ENCODE peak calls at places on chromosome 3, in four cellular contexts. One of them, this sample, is unnamed.

GRCh38 chr3:133633439-133633838 is 28.3 kb downstream of the TOPBP1 start:
- DNase-seq in ovary: no peak
- DNase-seq in right lobe of liver: no peak
- DNase-seq in heart left ventricle: no peak
- DNase-seq in this sample: no peak

GRCh38 chr3:49805884-49806701 is 3.0 kb downstream of the INKA1 start:
- DNase-seq in ovary: peak
- DNase-seq in right lobe of liver: peak
- DNase-seq in heart left ventricle: peak
- DNase-seq in this sample: peak

GRCh38 chr3:18049101-18049500 is 306.7 kb upstream of the TBC1D5 start:
- DNase-seq in ovary: no peak
- DNase-seq in right lobe of liver: no peak
- DNase-seq in heart left ventricle: no peak
- DNase-seq in this sample: no peak

GRCh38 chr3:58065700-58066167 is 57.5 kb downstream of the FLNB start:
- DNase-seq in ovary: no peak
- DNase-seq in right lobe of liver: no peak
- DNase-seq in heart left ventricle: no peak
- DNase-seq in this sample: no peak

GRCh38 chr3:105834768-105835167 is 34.0 kb downstream of the CBLB start:
- DNase-seq in ovary: no peak
- DNase-seq in right lobe of liver: no peak
- DNase-seq in heart left ventricle: no peak
- DNase-seq in this sample: no peak

GRCh38 chr3:113261996-113262665 is 50.8 kb downstream of the BOC start:
- DNase-seq in ovary: no peak
- DNase-seq in right lobe of liver: no peak
- DNase-seq in heart left ventricle: no peak
- DNase-seq in this sample: no peak

GRCh38 chr3:117510396-117510795 is 800.8 kb downstream of the TUSC7 start:
- DNase-seq in ovary: no peak
- DNase-seq in right lobe of liver: no peak
- DNase-seq in heart left ventricle: no peak
- DNase-seq in this sample: no peak

GRCh38 chr3:127033786-127034185 is 50.9 kb downstream of the PLXNA1 start:
- DNase-seq in ovary: no peak
- DNase-seq in right lobe of liver: peak
- DNase-seq in heart left ventricle: no peak
- DNase-seq in this sample: no peak

GRCh38 chr3:177220136-177220974 is 23.1 kb upstream of the TBL1XR1 start:
- DNase-seq in ovary: no peak
- DNase-seq in right lobe of liver: no peak
- DNase-seq in heart left ventricle: no peak
- DNase-seq in this sample: no peak

GRCh38 chr3:81744366-81744765 is 17.1 kb downstream of the GBE1 start:
- DNase-seq in ovary: no peak
- DNase-seq in right lobe of liver: no peak
- DNase-seq in heart left ventricle: no peak
- DNase-seq in this sample: no peak

GRCh38 chr3:14429237-14429636 is 26.8 kb downstream of the SLC6A6 start:
- DNase-seq in ovary: no peak
- DNase-seq in right lobe of liver: no peak
- DNase-seq in heart left ventricle: no peak
- DNase-seq in this sample: peak

GRCh38 chr3:45915518-45916231 is 27.6 kb upstream of the CXCR6 start:
- DNase-seq in ovary: no peak
- DNase-seq in right lobe of liver: no peak
- DNase-seq in heart left ventricle: no peak
- DNase-seq in this sample: peak

GRCh38 chr3:9168230-9168629 is 81.2 kb downstream of the SRGAP3 start:
- DNase-seq in ovary: no peak
- DNase-seq in right lobe of liver: no peak
- DNase-seq in heart left ventricle: no peak
- DNase-seq in this sample: no peak

GRCh38 chr3:124409650-124410275 is 320.5 kb upstream of the UMPS start:
- DNase-seq in ovary: no peak
- DNase-seq in right lobe of liver: no peak
- DNase-seq in heart left ventricle: no peak
- DNase-seq in this sample: no peak

GRCh38 chr3:68876112-68876713 is 56.1 kb downstream of the TAFA4 start:
- DNase-seq in ovary: no peak
- DNase-seq in right lobe of liver: no peak
- DNase-seq in heart left ventricle: no peak
- DNase-seq in this sample: no peak

GRCh38 chr3:27509376-27509775 is 25.2 kb upstream of the SLC4A7 start:
- DNase-seq in ovary: no peak
- DNase-seq in right lobe of liver: no peak
- DNase-seq in heart left ventricle: no peak
- DNase-seq in this sample: no peak

GRCh38 chr3:146142757-146143156 is 18.2 kb downstream of the PLOD2 start:
- DNase-seq in ovary: no peak
- DNase-seq in right lobe of liver: no peak
- DNase-seq in heart left ventricle: no peak
- DNase-seq in this sample: no peak

GRCh38 chr3:69504232-69504631 is 118.3 kb upstream of the FRMD4B start:
- DNase-seq in ovary: no peak
- DNase-seq in right lobe of liver: no peak
- DNase-seq in heart left ventricle: no peak
- DNase-seq in this sample: no peak

GRCh38 chr3:113232367-113232766 is 21.0 kb downstream of the BOC start:
- DNase-seq in ovary: no peak
- DNase-seq in right lobe of liver: no peak
- DNase-seq in heart left ventricle: no peak
- DNase-seq in this sample: no peak

GRCh38 chr3:63429905-63430304 is 151.8 kb downstream of the SYNPR start:
- DNase-seq in ovary: no peak
- DNase-seq in right lobe of liver: no peak
- DNase-seq in heart left ventricle: no peak
- DNase-seq in this sample: no peak

GRCh38 chr3:32238816-32239637 is 547 bp downstream of the CMTM8 start:
- DNase-seq in ovary: peak
- DNase-seq in right lobe of liver: peak
- DNase-seq in heart left ventricle: peak
- DNase-seq in this sample: peak

GRCh38 chr3:42256135-42256819 is 9.7 kb downstream of the CCK start:
- DNase-seq in ovary: no peak
- DNase-seq in right lobe of liver: no peak
- DNase-seq in heart left ventricle: no peak
- DNase-seq in this sample: no peak

GRCh38 chr3:22734756-22735155 is 468.4 kb upstream of the UBE2E2 start:
- DNase-seq in ovary: no peak
- DNase-seq in right lobe of liver: no peak
- DNase-seq in heart left ventricle: no peak
- DNase-seq in this sample: no peak

GRCh38 chr3:30604566-30604965 is 1.8 kb upstream of the TGFBR2 start:
- DNase-seq in ovary: no peak
- DNase-seq in right lobe of liver: no peak
- DNase-seq in heart left ventricle: no peak
- DNase-seq in this sample: no peak

GRCh38 chr3:154095832-154096421 is 25.3 kb upstream of the ARHGEF26 start:
- DNase-seq in ovary: no peak
- DNase-seq in right lobe of liver: no peak
- DNase-seq in heart left ventricle: no peak
- DNase-seq in this sample: no peak

GRCh38 chr3:72306800-72307341 is 521.9 kb upstream of the PROK2 start:
- DNase-seq in ovary: no peak
- DNase-seq in right lobe of liver: peak
- DNase-seq in heart left ventricle: no peak
- DNase-seq in this sample: no peak

GRCh38 chr3:10495614-10496013 is 9.8 kb downstream of the ATP2B2 start:
- DNase-seq in ovary: no peak
- DNase-seq in right lobe of liver: no peak
- DNase-seq in heart left ventricle: no peak
- DNase-seq in this sample: no peak

GRCh38 chr3:122784436-122784835 is 9.2 kb downstream of the HSPBAP1 start:
- DNase-seq in ovary: no peak
- DNase-seq in right lobe of liver: no peak
- DNase-seq in heart left ventricle: no peak
- DNase-seq in this sample: no peak

GRCh38 chr3:8737301-8737700 is 3.7 kb downstream of the CAV3 start:
- DNase-seq in ovary: no peak
- DNase-seq in right lobe of liver: no peak
- DNase-seq in heart left ventricle: no peak
- DNase-seq in this sample: no peak

GRCh38 chr3:69763458-69763857 is 24.2 kb downstream of the MITF start:
- DNase-seq in ovary: no peak
- DNase-seq in right lobe of liver: no peak
- DNase-seq in heart left ventricle: no peak
- DNase-seq in this sample: no peak

GRCh38 chr3:29382399-29382798 is 101.5 kb downstream of the RBMS3 start:
- DNase-seq in ovary: no peak
- DNase-seq in right lobe of liver: no peak
- DNase-seq in heart left ventricle: no peak
- DNase-seq in this sample: no peak

GRCh38 chr3:80785475-80785874 is 976.0 kb downstream of the GBE1 start:
- DNase-seq in ovary: no peak
- DNase-seq in right lobe of liver: no peak
- DNase-seq in heart left ventricle: no peak
- DNase-seq in this sample: no peak

GRCh38 chr3:128555098-128555825 is 62.3 kb upstream of the GATA2 start:
- DNase-seq in ovary: peak
- DNase-seq in right lobe of liver: no peak
- DNase-seq in heart left ventricle: peak
- DNase-seq in this sample: peak

GRCh38 chr3:12585970-12586369 is 29.1 kb downstream of the MKRN2 start:
- DNase-seq in ovary: no peak
- DNase-seq in right lobe of liver: no peak
- DNase-seq in heart left ventricle: no peak
- DNase-seq in this sample: no peak

GRCh38 chr3:99825239-99825638 is 7.6 kb downstream of the CMSS1 start:
- DNase-seq in ovary: no peak
- DNase-seq in right lobe of liver: no peak
- DNase-seq in heart left ventricle: no peak
- DNase-seq in this sample: no peak

GRCh38 chr3:128226794-128227399 is 73.6 kb downstream of the EEFSEC start:
- DNase-seq in ovary: no peak
- DNase-seq in right lobe of liver: no peak
- DNase-seq in heart left ventricle: no peak
- DNase-seq in this sample: peak

GRCh38 chr3:27976933-27977332 is 254.8 kb upstream of the EOMES start:
- DNase-seq in ovary: no peak
- DNase-seq in right lobe of liver: no peak
- DNase-seq in heart left ventricle: no peak
- DNase-seq in this sample: peak

GRCh38 chr3:78497692-78498091 is 1270.1 kb downstream of the ROBO1 start:
- DNase-seq in ovary: no peak
- DNase-seq in right lobe of liver: no peak
- DNase-seq in heart left ventricle: no peak
- DNase-seq in this sample: no peak

GRCh38 chr3:115354010-115354409 is 206.9 kb upstream of the ZBTB20 start:
- DNase-seq in ovary: no peak
- DNase-seq in right lobe of liver: no peak
- DNase-seq in heart left ventricle: no peak
- DNase-seq in this sample: no peak
- TF ChIP-seq POLR2A in ovary: no peak
- TF ChIP-seq POLR2A in right lobe of liver: no peak
- TF ChIP-seq POLR2A in heart left ventricle: no peak
- TF ChIP-seq POLR2A in this sample: no peak

DNA sequence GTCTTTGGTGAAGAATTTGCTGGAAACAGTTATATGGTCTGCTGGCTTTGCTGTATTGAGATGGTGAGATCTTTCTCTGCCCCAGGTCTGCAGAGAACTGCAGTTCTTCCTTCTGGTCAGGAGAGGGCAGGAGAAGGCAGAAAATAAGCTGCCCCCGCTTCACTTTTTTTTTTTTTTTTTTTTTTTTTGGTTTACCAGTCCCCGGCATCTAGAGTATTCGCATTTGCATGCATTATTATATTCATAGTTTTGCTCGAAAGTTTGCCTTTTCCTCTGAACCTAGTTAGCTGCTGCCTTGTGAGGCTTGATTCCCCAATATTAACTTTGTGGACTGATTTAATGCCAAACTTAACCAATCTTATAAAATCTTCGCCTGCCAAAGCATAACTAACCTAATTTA is 10.6 kb upstream of the PARL start:
- DNase-seq in ovary: no peak
- DNase-seq in right lobe of liver: no peak
- DNase-seq in heart left ventricle: no peak
- DNase-seq in this sample: no peak
- TF ChIP-seq POLR2A in ovary: no peak
- TF ChIP-seq POLR2A in right lobe of liver: no peak
- TF ChIP-seq POLR2A in heart left ventricle: no peak
- TF ChIP-seq POLR2A in this sample: no peak

DNA sequence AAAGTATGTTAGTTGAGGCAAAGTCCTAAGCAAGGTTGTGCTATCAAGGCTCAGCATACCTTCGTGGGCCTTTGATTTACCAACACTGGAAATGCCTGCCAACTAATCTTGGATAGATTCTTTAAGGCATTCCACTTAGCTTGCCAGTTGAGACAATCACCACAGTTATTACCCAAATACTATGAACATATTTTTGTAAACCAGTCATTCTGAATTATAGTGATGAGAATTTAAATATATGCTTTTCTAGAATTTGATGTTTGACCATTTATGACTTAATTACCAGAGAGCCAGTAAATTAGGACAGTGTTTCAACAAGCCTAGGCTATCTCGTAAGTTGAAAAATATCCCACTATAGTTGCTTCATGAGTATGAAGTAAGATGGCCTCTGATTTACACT is 15.5 kb downstream of the TRIM59 start:
- DNase-seq in ovary: no peak
- DNase-seq in right lobe of liver: no peak
- DNase-seq in heart left ventricle: no peak
- DNase-seq in this sample: no peak
- TF ChIP-seq POLR2A in ovary: no peak
- TF ChIP-seq POLR2A in right lobe of liver: no peak
- TF ChIP-seq POLR2A in heart left ventricle: no peak
- TF ChIP-seq POLR2A in this sample: no peak

GRCh38 chr3:186930639-186931486 is 537 bp downstream of the ST6GAL1 start:
- DNase-seq in ovary: peak
- DNase-seq in right lobe of liver: peak
- DNase-seq in heart left ventricle: peak
- DNase-seq in this sample: peak
- TF ChIP-seq POLR2A in ovary: no peak
- TF ChIP-seq POLR2A in right lobe of liver: no peak
- TF ChIP-seq POLR2A in heart left ventricle: no peak
- TF ChIP-seq POLR2A in this sample: no peak

This sample was measured in upper lobe of left lung.